ENCODE peak calls at places on chromosomes 12 and 14, in ten cellular contexts. J is right lobe of liver; N is heart left ventricle; F is OCI-LY7; I is GM23338; T is left ventricle myocardium inferior; A is GM23248; C is CD4-positive, alpha-beta T cell; U is CD4-positive, CD25-positive, alpha-beta regulatory T cell; M is K562. K is an unnamed sample.

GRCh38 chr12:31835276-31835882 is 106.6 kb upstream of the AMN1 start:
- DNase-seq in J (no peak), M (no peak), U (no peak), N (no peak), C (no peak), F (peak), I (no peak), T (no peak), A (no peak), K (no peak)

GRCh38 chr12:54014315-54015209 is 5.8 kb downstream of the HOXC8 start:
- DNase-seq in I (no peak), N (no peak), C (no peak), A (peak), F (no peak), M (no peak), U (no peak), T (no peak), J (no peak), K (no peak)

GRCh38 chr12:6265038-6265405 is 45.5 kb upstream of the PLEKHG6 start:
- DNase-seq in A (no peak), U (no peak), T (no peak), M (no peak), F (no peak), I (no peak), J (no peak), N (no peak), C (no peak), K (no peak)

GRCh38 chr12:102376251-102376747 is 104.1 kb downstream of the IGF1 start:
- DNase-seq in I (no peak), C (no peak), N (no peak), M (no peak), A (peak), F (no peak), U (no peak), J (no peak), T (no peak), K (no peak)

GRCh38 chr12:121845699-121846098 is 13.0 kb downstream of the HPD start:
- DNase-seq in A (no peak), J (no peak), C (no peak), U (no peak), I (no peak), T (no peak), N (no peak), F (no peak), M (no peak), K (no peak)

GRCh38 chr14:99654235-99655000 is 9.5 kb downstream of the HHIPL1 start:
- DNase-seq in F (no peak), I (peak), J (no peak), N (no peak), M (no peak), T (peak), C (no peak), U (no peak), A (peak), K (no peak)

GRCh38 chr12:3295225-3295624 is 195.8 kb upstream of the PRMT8 start:
- DNase-seq in U (no peak), N (no peak), M (no peak), F (no peak), I (no peak), C (no peak), A (no peak), T (no peak), J (no peak), K (no peak)

GRCh38 chr14:77554207-77554606 is 55.6 kb upstream of the ISM2 start:
- DNase-seq in F (no peak), A (no peak), N (no peak), U (no peak), C (no peak), M (no peak), T (no peak), J (no peak), I (no peak), K (no peak)

GRCh38 chr14:86673523-86673969 is 1143.6 kb downstream of the FLRT2 start:
- DNase-seq in A (no peak), I (no peak), U (no peak), N (no peak), T (no peak), C (no peak), M (no peak), F (no peak), J (no peak), K (no peak)

GRCh38 chr14:99763527-99764221 is 29.5 kb upstream of the EML1 start:
- DNase-seq in U (no peak), T (no peak), J (no peak), M (no peak), A (no peak), N (no peak), F (no peak), C (no peak), I (no peak), K (no peak)

GRCh38 chr12:113186033-113186365 is 478 bp downstream of the RITA1 start:
- DNase-seq in A (peak), M (no peak), N (no peak), T (no peak), I (no peak), F (peak), U (no peak), J (no peak), C (no peak), K (no peak)

GRCh38 chr12:49346659-49347306 is at the start of gene DNAJC22:
- DNase-seq in F (peak), J (peak), N (no peak), T (no peak), U (no peak), C (no peak), M (peak), A (peak), I (peak), K (no peak)

GRCh38 chr14:22997676-22998323 is 12.1 kb downstream of the C14orf93 start:
- DNase-seq in U (no peak), M (no peak), A (no peak), C (no peak), F (no peak), T (no peak), J (no peak), I (no peak), N (no peak), K (no peak)

GRCh38 chr14:60179296-60179924 is 14.2 kb upstream of the DHRS7 start:
- DNase-seq in F (no peak), J (no peak), N (no peak), C (no peak), A (peak), U (no peak), T (no peak), I (no peak), M (no peak), K (no peak)

GRCh38 chr14:20522332-20522731 is 17.0 kb downstream of the RNASE10 start:
- DNase-seq in U (no peak), J (no peak), N (no peak), F (no peak), I (no peak), T (no peak), M (no peak), C (no peak), A (no peak), K (no peak)

GRCh38 chr12:15646586-15646985 is 142.6 kb downstream of the EPS8 start:
- DNase-seq in I (no peak), C (no peak), J (no peak), T (no peak), U (no peak), M (no peak), F (no peak), A (no peak), N (no peak), K (no peak)

GRCh38 chr12:54222609-54223008 is 33.8 kb upstream of the SMUG1 start:
- DNase-seq in U (no peak), C (no peak), F (no peak), J (no peak), I (no peak), T (no peak), A (peak), N (no peak), M (no peak), K (no peak)

GRCh38 chr14:54804720-54805060 is 97.9 kb downstream of the GCH1 start:
- DNase-seq in J (peak), C (no peak), T (no peak), M (no peak), U (no peak), A (no peak), N (no peak), F (no peak), I (peak), K (no peak)

GRCh38 chr12:131736807-131737484 is 26.1 kb downstream of the SFSWAP start:
- DNase-seq in I (peak), F (no peak), J (no peak), U (no peak), M (no peak), T (no peak), A (peak), C (no peak), N (no peak), K (no peak)

GRCh38 chr14:85131523-85131922 is 398.4 kb upstream of the FLRT2 start:
- DNase-seq in N (no peak), U (no peak), I (peak), C (no peak), M (no peak), T (no peak), A (no peak), J (peak), F (peak), K (peak)

GRCh38 chr14:99067141-99067920 is 204.7 kb downstream of the BCL11B start:
- DNase-seq in J (peak), I (no peak), T (no peak), F (no peak), A (no peak), M (no peak), C (no peak), U (no peak), N (no peak), K (no peak)

GRCh38 chr12:14167005-14167628 is 185.7 kb upstream of the GRIN2B start:
- DNase-seq in J (peak), I (peak), F (peak), A (peak), U (peak), C (no peak), T (no peak), N (peak), M (peak), K (peak)

GRCh38 chr14:58882577-58883018 is 244.8 kb downstream of the DACT1 start:
- DNase-seq in F (no peak), J (no peak), C (no peak), T (no peak), U (no peak), A (peak), N (no peak), M (no peak), I (no peak), K (no peak)

GRCh38 chr12:120439646-120440247 is 1.8 kb downstream of the COX6A1 start:
- DNase-seq in J (peak), F (peak), C (peak), N (peak), A (peak), U (peak), I (peak), T (peak), M (peak), K (no peak)

GRCh38 chr14:68718033-68718725 is 74.7 kb downstream of the ZFP36L1 start:
- DNase-seq in N (no peak), U (no peak), M (no peak), J (no peak), I (peak), C (no peak), T (no peak), A (peak), F (peak), K (no peak)

GRCh38 chr12:123398918-123399617 is 15.1 kb downstream of the KMT5A start:
- DNase-seq in M (no peak), N (no peak), A (peak), J (peak), I (no peak), F (no peak), U (no peak), T (peak), C (no peak), K (no peak)

GRCh38 chr12:83461326-83461985 is 774.8 kb downstream of the TMTC2 start:
- DNase-seq in A (peak), N (no peak), T (no peak), C (no peak), I (no peak), M (no peak), U (no peak), J (no peak), F (no peak), K (no peak)

GRCh38 chr14:88831285-88831684 is 6.8 kb downstream of the TTC8 start:
- DNase-seq in C (no peak), M (no peak), T (no peak), A (peak), I (no peak), F (no peak), U (no peak), J (no peak), N (no peak), K (no peak)

GRCh38 chr12:101838628-101839323 is 8.0 kb upstream of the GNPTAB start:
- DNase-seq in F (peak), U (peak), J (no peak), A (no peak), C (no peak), I (no peak), N (no peak), T (no peak), M (no peak), K (no peak)

DNA sequence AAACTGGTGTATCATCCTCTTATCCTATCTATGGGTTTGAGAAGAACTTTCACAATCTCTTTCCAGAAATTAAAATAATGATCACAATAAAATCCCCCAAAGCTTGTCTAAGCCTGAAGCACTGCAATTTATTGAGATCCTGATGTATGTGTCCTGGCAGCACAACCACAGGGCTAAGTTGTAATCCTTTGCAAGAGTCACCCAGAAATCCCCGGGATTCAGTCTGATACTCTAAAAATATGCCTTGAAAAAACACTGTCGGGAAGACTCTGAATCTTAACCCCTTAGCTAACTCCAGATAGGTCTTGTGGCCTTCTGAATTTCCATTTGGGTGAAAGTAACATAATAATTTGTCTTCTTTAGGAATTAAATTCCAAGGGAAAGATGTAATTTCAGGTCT is 40.3 kb upstream of the STXBP6 start:
- DNase-seq in J (no peak), I (no peak), U (no peak), N (no peak), T (no peak), C (no peak), A (peak), M (no peak), F (no peak), K (no peak)
- H3K27ac ChIP-seq in J (no peak), I (no peak), U (no peak), N (no peak), T (no peak), C (no peak), A (no peak), M (no peak), F (no peak), K (no peak)

DNA sequence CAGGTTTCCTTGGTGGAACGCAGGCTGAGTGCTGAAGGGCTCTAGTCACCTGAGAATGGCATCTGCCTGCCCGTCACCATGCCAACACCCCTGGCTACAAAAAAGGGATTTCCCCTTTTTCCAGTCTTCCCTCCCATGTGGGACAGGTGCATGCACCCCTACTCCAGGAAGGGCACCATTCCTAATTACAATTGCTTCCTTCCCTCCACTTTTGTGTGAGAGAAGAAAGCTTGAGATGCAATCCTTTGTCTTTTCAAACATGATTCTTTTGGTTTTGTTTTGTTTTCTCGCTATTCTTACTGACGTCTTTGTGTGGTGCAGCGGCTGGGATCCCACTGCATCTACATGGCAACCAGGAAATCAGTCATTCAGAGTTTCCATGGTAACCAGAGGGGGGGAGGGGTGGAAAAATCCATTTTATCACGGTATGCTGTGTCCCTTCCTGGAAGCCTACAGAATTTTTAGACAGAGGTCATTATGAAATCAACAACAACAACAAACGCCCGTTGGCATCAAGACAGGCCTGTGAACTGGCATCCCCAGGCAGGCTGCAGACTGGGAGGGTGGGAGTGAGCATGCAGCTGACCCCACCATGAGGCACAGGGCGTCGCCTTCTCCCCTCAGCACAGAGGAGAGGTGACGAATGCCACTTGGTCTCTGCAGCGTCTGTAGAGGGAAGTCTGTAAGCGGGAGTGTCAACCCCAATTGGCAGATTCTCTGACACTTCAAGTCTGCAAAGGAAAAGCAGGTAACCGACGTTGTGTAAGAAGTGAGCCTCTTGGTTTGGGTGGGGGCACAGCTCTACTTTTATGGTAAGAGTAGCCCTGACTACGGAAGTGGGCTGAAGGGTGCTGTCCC is 13.6 kb upstream of the GNG2 start:
- DNase-seq in U (peak), I (peak), T (peak), J (peak), C (peak), F (peak), M (no peak), N (peak), A (no peak), K (peak)
- H3K27ac ChIP-seq in U (peak), I (peak), T (peak), J (peak), C (peak), F (peak), M (no peak), N (peak), A (no peak), K (no peak)

GRCh38 chr14:93006484-93007128 is 83.7 kb downstream of the CHGA start:
- DNase-seq in T (no peak), I (no peak), U (no peak), A (no peak), N (no peak), F (peak), J (no peak), M (no peak), C (no peak), K (no peak)

GRCh38 chr14:93005838-93006237 is 82.9 kb downstream of the CHGA start:
- DNase-seq in N (no peak), A (no peak), M (no peak), T (no peak), C (no peak), J (no peak), F (no peak), U (no peak), I (no peak), K (no peak)

GRCh38 chr14:93003945-93004698 is 81.2 kb downstream of the CHGA start:
- DNase-seq in M (no peak), I (no peak), T (no peak), A (no peak), F (no peak), U (no peak), J (no peak), N (no peak), C (no peak), K (no peak)

GRCh38 chr14:93004699-93005082 is 81.7 kb downstream of the CHGA start:
- DNase-seq in F (no peak), M (no peak), A (no peak), I (no peak), C (no peak), N (no peak), T (no peak), J (no peak), U (no peak), K (no peak)

GRCh38 chr14:93005135-93005813 is 82.3 kb downstream of the CHGA start:
- DNase-seq in J (no peak), C (no peak), N (no peak), F (no peak), M (no peak), U (no peak), T (no peak), A (no peak), I (no peak), K (no peak)
- H3K27ac ChIP-seq in J (no peak), C (no peak), N (no peak), F (no peak), M (no peak), U (no peak), T (peak), A (no peak), I (no peak), K (no peak)

DNA sequence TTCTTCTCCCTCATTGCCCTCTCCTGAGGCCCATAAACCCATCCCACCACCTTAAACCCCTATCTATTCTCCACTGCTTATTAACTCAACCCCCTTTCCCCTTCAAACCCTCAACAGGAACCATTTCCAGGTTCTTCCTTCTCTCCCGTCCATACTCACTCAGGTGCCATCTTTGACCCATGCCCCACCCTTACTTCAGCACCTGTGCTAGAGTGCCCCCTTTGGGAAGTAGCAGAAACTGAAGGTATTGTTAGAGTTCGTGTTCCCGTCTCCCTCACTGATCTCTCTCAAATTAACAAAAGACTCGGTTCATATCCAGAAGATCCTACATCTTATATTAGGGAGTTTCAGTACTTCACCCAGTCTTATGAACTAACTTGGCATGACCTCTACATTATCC is 86.6 kb downstream of the TMTC3 start:
- DNase-seq in J (no peak), T (no peak), M (no peak), C (no peak), N (no peak), U (no peak), I (no peak), F (no peak), A (no peak), K (no peak)
- H3K27ac ChIP-seq in J (no peak), T (no peak), M (no peak), C (no peak), N (no peak), U (no peak), I (no peak), F (no peak), A (no peak), K (no peak)

DNA sequence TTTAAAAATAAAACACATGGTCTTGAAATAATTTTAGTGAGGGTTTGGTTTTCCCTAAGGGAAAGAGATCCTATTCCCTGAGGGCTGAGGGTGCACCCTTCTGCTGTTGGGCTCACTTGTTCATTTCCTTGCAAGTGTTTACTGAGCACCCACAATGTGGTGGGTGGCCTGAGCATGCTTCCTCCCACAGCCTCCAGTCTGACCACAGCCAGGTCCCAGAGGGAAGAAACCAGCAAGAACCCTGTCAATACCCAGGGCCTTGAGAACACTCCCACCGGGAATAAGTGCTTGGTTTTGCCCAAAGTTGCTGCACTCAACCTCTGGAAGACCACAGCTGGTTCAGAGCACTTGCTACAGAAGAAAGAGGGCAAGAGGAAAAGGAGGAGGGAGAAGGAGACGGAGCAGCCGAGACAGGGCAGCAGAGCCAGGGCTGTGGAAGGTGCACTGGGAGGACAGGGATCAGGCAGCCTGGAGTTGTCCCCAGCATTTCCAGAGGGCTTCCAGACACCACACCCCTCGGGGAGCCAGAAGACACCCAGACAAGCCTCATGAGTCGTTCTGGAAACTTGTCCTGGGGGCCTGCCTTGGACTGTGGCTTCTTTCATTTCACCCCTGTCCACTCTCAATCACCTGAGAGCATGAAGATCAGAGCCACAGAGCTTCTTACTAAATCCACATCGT is 14.3 kb downstream of the CMKLR1 start:
- DNase-seq in T (no peak), J (no peak), N (no peak), C (no peak), U (no peak), F (no peak), M (no peak), I (no peak), A (no peak), K (no peak)
- H3K27ac ChIP-seq in T (no peak), J (no peak), N (no peak), C (no peak), U (no peak), F (no peak), M (no peak), I (no peak), A (no peak), K (no peak)

GRCh38 chr12:97753332-97753731 is 290.7 kb downstream of the RMST start:
- DNase-seq in C (no peak), J (no peak), I (no peak), N (no peak), F (no peak), A (no peak), T (no peak), M (no peak), U (no peak), K (no peak)
- H3K27ac ChIP-seq in C (no peak), J (no peak), I (no peak), N (no peak), F (no peak), A (no peak), T (no peak), M (no peak), U (no peak), K (no peak)

K was measured in iPS DF 6.9.